ENCODE peak calls at places on chromosomes 13 and 19, in six cellular contexts. P is body of pancreas, B is tibial nerve, X is cardiac muscle cell, E is OCI-LY7, F is K562. Z is an unnamed sample. For H3K9me3, the result is how much of the 10 kb centered on the place peaks cover.

GRCh38 chr19:35753634-35754364 is 3.0 kb downstream of the HSPB6 start:
- DNase-seq in P (no peak), B (no peak), X (no peak), E (no peak), F (no peak), Z (no peak)

GRCh38 chr13:48563611-48564010 is 30.7 kb upstream of the RCBTB2 start:
- DNase-seq in P (no peak), B (no peak), X (no peak), E (no peak), F (no peak), Z (no peak)

GRCh38 chr19:52099497-52100138 is 4.1 kb upstream of the ZNF841 start:
- DNase-seq in P (no peak), B (no peak), X (no peak), E (no peak), F (no peak), Z (no peak)

GRCh38 chr19:42113641-42114348 is 18.5 kb downstream of the POU2F2 start:
- DNase-seq in P (peak), B (no peak), X (peak), E (peak), F (no peak), Z (no peak)

GRCh38 chr13:30774214-30774730 is 38.9 kb downstream of the ALOX5AP start:
- DNase-seq in P (no peak), B (no peak), X (no peak), E (no peak), F (no peak), Z (no peak)

GRCh38 chr19:39568604-39569003 is 28.6 kb upstream of the EID2 start:
- DNase-seq in P (no peak), B (no peak), X (peak), E (no peak), F (no peak), Z (no peak)

GRCh38 chr19:5166262-5166661 is 174.3 kb downstream of the PTPRS start:
- DNase-seq in P (no peak), B (no peak), X (peak), E (no peak), F (no peak), Z (no peak)

GRCh38 chr13:46953331-46953730 is 56.5 kb upstream of the HTR2A start:
- DNase-seq in P (no peak), B (no peak), X (no peak), E (no peak), F (no peak), Z (no peak)

GRCh38 chr13:97944396-97945029 is 9.0 kb upstream of the IPO5 start:
- DNase-seq in P (no peak), B (no peak), X (peak), E (no peak), F (no peak), Z (no peak)

GRCh38 chr13:20528451-20528850 is 2.8 kb upstream of the CRYL1 start:
- DNase-seq in P (no peak), B (no peak), X (no peak), E (no peak), F (no peak), Z (no peak)

GRCh38 chr13:26921918-26922317 is 161.3 kb upstream of the GPR12 start:
- DNase-seq in P (no peak), B (no peak), X (no peak), E (peak), F (no peak), Z (no peak)

GRCh38 chr13:69524459-69525155 is 583.0 kb upstream of the ATXN8OS start:
- DNase-seq in P (no peak), B (no peak), X (no peak), E (no peak), F (no peak), Z (no peak)

GRCh38 chr13:23901365-23901764 is 4.1 kb upstream of the C1QTNF9B start:
- DNase-seq in P (no peak), B (no peak), X (no peak), E (no peak), F (no peak), Z (no peak)

GRCh38 chr13:35478384-35479222 is 2.1 kb upstream of the MAB21L1 start:
- DNase-seq in P (no peak), B (no peak), X (no peak), E (no peak), F (no peak), Z (no peak)

GRCh38 chr13:45879666-45880065 is 28.1 kb upstream of the SIAH3 start:
- DNase-seq in P (no peak), B (no peak), X (no peak), E (peak), F (peak), Z (no peak)

GRCh38 chr13:96629331-96629730 is 364.9 kb downstream of the OXGR1 start:
- DNase-seq in P (no peak), B (no peak), X (no peak), E (no peak), F (no peak), Z (no peak)

GRCh38 chr19:3433313-3433712 is 47.0 kb downstream of the SMIM24 start:
- DNase-seq in P (no peak), B (no peak), X (no peak), E (no peak), F (no peak), Z (no peak)

GRCh38 chr13:60765700-60766411 is 368.8 kb downstream of the TDRD3 start:
- DNase-seq in P (no peak), B (no peak), X (peak), E (no peak), F (no peak), Z (no peak)

GRCh38 chr19:34574704-34575103 is 93.1 kb downstream of the WTIP start:
- DNase-seq in P (no peak), B (no peak), X (no peak), E (peak), F (no peak), Z (no peak)

GRCh38 chr13:40352807-40353562 is 313.5 kb downstream of the FOXO1 start:
- DNase-seq in P (no peak), B (no peak), X (peak), E (no peak), F (no peak), Z (no peak)

GRCh38 chr19:56015756-56016155 is 29.2 kb downstream of the NLRP5 start:
- DNase-seq in P (no peak), B (no peak), X (no peak), E (peak), F (peak), Z (no peak)

GRCh38 chr19:53086949-53087348 is 16.3 kb downstream of the ZNF160 start:
- DNase-seq in P (no peak), B (no peak), X (peak), E (no peak), F (no peak), Z (no peak)

GRCh38 chr19:41323430-41324125 is 13.6 kb downstream of the CCDC97 start:
- DNase-seq in P (no peak), B (peak), X (peak), E (no peak), F (peak), Z (no peak)

GRCh38 chr13:50945669-50946068 is 36.1 kb downstream of the RNASEH2B start:
- DNase-seq in P (no peak), B (no peak), X (no peak), E (no peak), F (no peak), Z (no peak)

GRCh38 chr13:44274838-44275237 is 98.8 kb upstream of the SERP2 start:
- DNase-seq in P (no peak), B (no peak), X (no peak), E (peak), F (no peak), Z (peak)

GRCh38 chr13:96816874-96817273 is 177.4 kb downstream of the OXGR1 start:
- DNase-seq in P (no peak), B (no peak), X (no peak), E (no peak), F (no peak), Z (no peak)

GRCh38 chr19:3838661-3839060 is 30.2 kb downstream of the ZFR2 start:
- DNase-seq in P (no peak), B (no peak), X (no peak), E (no peak), F (no peak), Z (no peak)

GRCh38 chr19:3224346-3225325 is at the start of gene CELF5:
- DNase-seq in P (peak), B (no peak), X (peak), E (peak), F (peak), Z (peak)

GRCh38 chr13:57212989-57213388 is 46.0 kb downstream of the PRR20E start:
- DNase-seq in P (no peak), B (no peak), X (no peak), E (no peak), F (no peak), Z (no peak)

GRCh38 chr19:18951721-18952281 is 10.8 kb upstream of the HOMER3 start:
- DNase-seq in P (no peak), B (no peak), X (no peak), E (no peak), F (no peak), Z (no peak)

GRCh38 chr13:20441879-20442278 is 83.8 kb downstream of the CRYL1 start:
- DNase-seq in P (no peak), B (no peak), X (peak), E (no peak), F (no peak), Z (no peak)

GRCh38 chr19:35294328-35294727 is 2.4 kb downstream of the MAG start:
- DNase-seq in P (no peak), B (no peak), X (no peak), E (no peak), F (no peak), Z (no peak)

GRCh38 chr13:39451301-39451700 is 151.7 kb downstream of the LHFPL6 start:
- DNase-seq in P (no peak), B (no peak), X (peak), E (peak), F (no peak), Z (no peak)

GRCh38 chr13:35917942-35918645 is 213.1 kb downstream of the DCLK1 start:
- DNase-seq in P (no peak), B (no peak), X (no peak), E (no peak), F (no peak), Z (no peak)

GRCh38 chr19:31595521-31595920 is 246.3 kb upstream of the TSHZ3 start:
- DNase-seq in P (no peak), B (no peak), X (no peak), E (no peak), F (no peak), Z (no peak)

GRCh38 chr19:2242092-2242537 is 5.5 kb downstream of the SF3A2 start:
- DNase-seq in P (no peak), B (no peak), X (no peak), E (no peak), F (no peak), Z (no peak)

GRCh38 chr13:59835569-59835968 is 328.2 kb downstream of the DIAPH3 start:
- DNase-seq in P (no peak), B (no peak), X (no peak), E (no peak), F (no peak), Z (no peak)

GRCh38 chr13:73428706-73429105 is 369.9 kb downstream of the KLF5 start:
- DNase-seq in P (no peak), B (no peak), X (no peak), E (no peak), F (no peak), Z (no peak)

GRCh38 chr19:29390742-29391141 is 135.1 kb upstream of the VSTM2B start:
- DNase-seq in P (no peak), B (no peak), X (no peak), E (no peak), F (no peak), Z (no peak)

GRCh38 chr19:29396925-29397324 is 128.9 kb upstream of the VSTM2B start:
- DNase-seq in P (no peak), B (no peak), X (no peak), E (no peak), F (no peak), Z (no peak)

GRCh38 chr19:29395712-29396414 is 129.9 kb upstream of the VSTM2B start:
- DNase-seq in P (no peak), B (no peak), X (no peak), E (no peak), F (no peak), Z (no peak)

GRCh38 chr19:29397748-29398147 is 128.0 kb upstream of the VSTM2B start:
- DNase-seq in P (no peak), B (no peak), X (no peak), E (no peak), F (no peak), Z (no peak)

GRCh38 chr19:29393915-29394460 is 131.8 kb upstream of the VSTM2B start:
- DNase-seq in P (no peak), B (no peak), X (no peak), E (no peak), F (no peak), Z (no peak)
- TF ChIP-seq CTCF in P (no peak), B (no peak), X (no peak), E (peak), F (no peak), Z (no peak)

GRCh38 chr13:41944635-41945401 is 16.1 kb downstream of the VWA8 start:
- DNase-seq in P (no peak), B (no peak), X (no peak), E (no peak), F (no peak), Z (no peak)

GRCh38 chr13:41944229-41944628 is 16.7 kb downstream of the VWA8 start:
- DNase-seq in P (no peak), B (no peak), X (peak), E (no peak), F (no peak), Z (no peak)

GRCh38 chr13:41942462-41943094 is 18.3 kb downstream of the VWA8 start:
- DNase-seq in P (no peak), B (no peak), X (peak), E (peak), F (no peak), Z (no peak)

GRCh38 chr13:41941174-41941573 is 19.7 kb downstream of the VWA8 start:
- DNase-seq in P (no peak), B (no peak), X (peak), E (no peak), F (no peak), Z (no peak)

GRCh38 chr13:41945926-41946325 is 15.0 kb downstream of the VWA8 start:
- DNase-seq in P (no peak), B (no peak), X (no peak), E (no peak), F (no peak), Z (no peak)
- H3K27ac ChIP-seq in P (no peak), B (no peak), X (no peak), E (no peak), F (no peak), Z (no peak)

GRCh38 chr19:57118848-57119247 is 937 bp upstream of the USP29 start:
- DNase-seq in P (no peak), B (no peak), X (no peak), E (no peak), F (no peak), Z (no peak)
- H3K9me3 ChIP-seq in P (under half), B (under half), X (under half), E (under half), F (under half), Z (under half)

GRCh38 chr13:70723732-70724131 is 615.5 kb upstream of the KLHL1 start:
- DNase-seq in P (no peak), B (no peak), X (no peak), E (no peak), F (no peak), Z (no peak)

GRCh38 chr13:70732611-70733010 is 624.4 kb upstream of the KLHL1 start:
- DNase-seq in P (no peak), B (no peak), X (no peak), E (no peak), F (no peak), Z (no peak)

DNA sequence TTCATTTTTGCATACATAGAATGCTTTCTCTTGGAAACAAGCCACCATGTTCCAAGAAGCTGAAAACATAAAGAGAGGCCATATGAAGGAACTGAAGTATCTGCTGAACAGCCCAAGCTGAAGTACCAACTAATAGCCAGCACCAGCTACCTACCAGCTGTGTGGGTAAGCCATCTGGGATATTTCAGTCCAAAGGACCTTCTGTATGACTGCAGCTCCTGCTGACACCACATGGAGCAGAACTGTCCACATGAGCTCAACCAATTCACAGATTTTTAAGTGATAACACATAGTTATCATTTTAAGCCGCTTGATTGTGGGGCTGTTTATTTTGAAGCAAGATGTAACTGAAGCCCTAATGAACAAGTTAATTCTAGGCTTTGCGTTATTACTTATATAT is 621.1 kb upstream of the KLHL1 start:
- DNase-seq in P (no peak), B (no peak), X (no peak), E (no peak), F (no peak), Z (no peak)
- TF ChIP-seq CTCF in P (no peak), B (no peak), X (no peak), E (no peak), F (no peak), Z (no peak)

GRCh38 chr19:49450405-49450804 is 1.2 kb downstream of the PIH1D1 start:
- DNase-seq in P (no peak), B (no peak), X (no peak), E (no peak), F (no peak), Z (no peak)
- H3K27ac ChIP-seq in P (no peak), B (no peak), X (no peak), E (no peak), F (peak), Z (no peak)

DNA sequence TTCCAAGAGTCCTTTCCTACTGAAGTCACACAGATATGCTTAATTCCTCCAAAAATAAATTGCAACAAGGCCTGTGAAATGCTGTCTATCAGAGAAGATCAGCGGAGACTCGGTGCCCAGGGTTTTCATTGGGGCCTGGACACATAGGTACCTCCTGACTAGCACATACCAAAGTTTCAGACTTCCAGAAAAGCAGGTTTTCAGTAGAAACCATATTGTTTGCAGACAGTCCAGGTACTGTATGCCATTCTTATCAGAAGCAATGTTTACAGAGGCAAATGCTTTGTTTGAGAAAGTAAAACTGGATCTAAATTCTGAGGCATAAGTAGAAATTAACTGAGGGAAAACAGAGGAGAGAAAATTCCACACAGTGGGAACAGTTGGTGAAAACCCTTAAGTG is 12.8 kb downstream of the ZNF229 start:
- DNase-seq in P (no peak), B (no peak), X (no peak), E (no peak), F (no peak), Z (no peak)
- H3K9me3 ChIP-seq in P (under half), B (under half), X (under half), E (under half), F (under half), Z (half or more)

Z was measured in CD4-positive, alpha-beta T cell.